ENCODE peak calls at places on chromosomes 6 and 20, in seven cellular contexts. F, W, U, E, Y, R and B are unnamed samples.
A peak's percentile ranks its signal among the peaks of the same experiment; 100 is the strongest.

GRCh38 chr6:11120273-11121005 is 8.9 kb upstream of the ERVFRD-1 start:
- DNase-seq in F (peak; percentile 72), W (no peak), U (no peak), E (no peak), Y (no peak), R (no peak), B (no peak)

GRCh38 chr20:6075428-6076219 is 21.8 kb upstream of the LRRN4 start:
- DNase-seq in F (no peak), W (no peak), U (no peak), E (no peak), Y (no peak), R (no peak), B (no peak)

GRCh38 chr6:87714093-87714809 is 12.2 kb upstream of the AKIRIN2 start:
- DNase-seq in F (peak; percentile 94), W (no peak), U (no peak), E (no peak), Y (no peak), R (no peak), B (peak; percentile 38)

GRCh38 chr6:169833258-169833794 is 81.9 kb downstream of the ERMARD start:
- DNase-seq in F (peak; percentile 9), W (no peak), U (no peak), E (peak; percentile 34), Y (no peak), R (no peak), B (no peak)

GRCh38 chr20:52172392-52173047 is 19.1 kb downstream of the ZFP64 start:
- DNase-seq in F (no peak), W (no peak), U (no peak), E (no peak), Y (no peak), R (no peak), B (no peak)

GRCh38 chr6:113632220-113632864 is 224.8 kb upstream of the MARCKS start:
- DNase-seq in F (peak; percentile 97), W (no peak), U (no peak), E (no peak), Y (no peak), R (peak; percentile 61), B (peak; percentile 38)

GRCh38 chr20:38888059-38888831 is 38.0 kb upstream of the FAM83D start:
- DNase-seq in F (no peak), W (no peak), U (no peak), E (no peak), Y (no peak), R (no peak), B (no peak)

GRCh38 chr20:44552950-44553908 is 29.1 kb upstream of the PKIG start:
- DNase-seq in F (peak; percentile 84), W (no peak), U (peak; percentile 51), E (no peak), Y (no peak), R (no peak), B (no peak)

GRCh38 chr20:21573259-21573658 is 59.4 kb upstream of the NKX2-2 start:
- DNase-seq in F (no peak), W (no peak), U (no peak), E (no peak), Y (no peak), R (no peak), B (no peak)

GRCh38 chr6:110491644-110492317 is 15.4 kb upstream of the SLC22A16 start:
- DNase-seq in F (peak; percentile 51), W (no peak), U (no peak), E (no peak), Y (no peak), R (peak; percentile 52), B (peak; percentile 33)